ENCODE peak calls at places on chromosomes 3 and 15, in ten cellular contexts. I, Y, Q, P, T, V, B, Z, J and L are unnamed samples.

GRCh38 chr3:169008772-169009358 is 654.6 kb downstream of the MECOM start:
- DNase-seq in I (no peak), J (no peak), V (no peak), Q (no peak), P (no peak), B (no peak), Z (no peak), Y (no peak), T (no peak), L (no peak)

GRCh38 chr3:159855599-159856495 is 132.8 kb upstream of the IL12A start:
- DNase-seq in J (no peak), Z (no peak), Y (no peak), I (no peak), T (no peak), V (no peak), Q (no peak), B (no peak), P (no peak), L (no peak)

GRCh38 chr3:54596087-54596486 is 331.8 kb downstream of the LRTM1 start:
- DNase-seq in Z (no peak), I (no peak), P (no peak), J (no peak), Q (no peak), V (no peak), B (no peak), Y (no peak), T (no peak), L (no peak)

GRCh38 chr15:83516935-83517334 is 69.8 kb downstream of the SH3GL3 start:
- DNase-seq in I (no peak), B (peak), J (no peak), Z (no peak), Y (no peak), V (no peak), Q (no peak), T (no peak), P (no peak), L (peak)

GRCh38 chr15:80701676-80702311 is 6.7 kb downstream of the ABHD17C start:
- DNase-seq in Y (no peak), P (no peak), B (no peak), I (no peak), Z (no peak), Q (no peak), V (no peak), J (peak), T (no peak), L (no peak)

GRCh38 chr3:127083778-127084355 is 101.0 kb downstream of the PLXNA1 start:
- DNase-seq in V (no peak), Y (peak), P (no peak), J (no peak), I (no peak), Z (no peak), T (no peak), B (no peak), Q (no peak), L (no peak)

GRCh38 chr3:147007736-147008245 is 398.6 kb downstream of the ZIC4 start:
- DNase-seq in V (no peak), Q (no peak), T (no peak), Z (no peak), I (no peak), J (no peak), B (no peak), P (no peak), Y (no peak), L (no peak)

GRCh38 chr3:176988795-176989194 is 208.5 kb downstream of the TBL1XR1 start:
- DNase-seq in P (no peak), B (no peak), Q (no peak), T (no peak), Y (no peak), Z (no peak), I (no peak), J (no peak), V (peak), L (no peak)

GRCh38 chr3:123039178-123039577 is 11.6 kb upstream of the SEMA5B start:
- DNase-seq in T (no peak), P (no peak), Q (no peak), V (no peak), Y (no peak), J (peak), I (no peak), Z (no peak), B (no peak), L (no peak)

GRCh38 chr15:78234515-78235040 is at the start of gene ACSBG1:
- DNase-seq in Y (no peak), Z (no peak), Q (no peak), P (no peak), J (no peak), V (no peak), B (no peak), I (no peak), T (peak), L (no peak)

GRCh38 chr3:73427018-73427750 is 197.6 kb downstream of the PDZRN3 start:
- DNase-seq in I (no peak), Y (no peak), B (no peak), Q (no peak), Z (no peak), V (no peak), P (no peak), J (no peak), T (no peak), L (no peak)

GRCh38 chr3:98536456-98537017 is 4.8 kb downstream of the GPR15 start:
- DNase-seq in T (no peak), Y (no peak), Z (no peak), V (no peak), I (no peak), P (no peak), J (no peak), B (no peak), Q (no peak), L (no peak)

GRCh38 chr3:159936541-159936940 is 52.1 kb upstream of the IL12A start:
- DNase-seq in V (no peak), B (peak), P (no peak), Q (no peak), Z (no peak), J (no peak), T (no peak), I (no peak), Y (no peak), L (no peak)

DNA sequence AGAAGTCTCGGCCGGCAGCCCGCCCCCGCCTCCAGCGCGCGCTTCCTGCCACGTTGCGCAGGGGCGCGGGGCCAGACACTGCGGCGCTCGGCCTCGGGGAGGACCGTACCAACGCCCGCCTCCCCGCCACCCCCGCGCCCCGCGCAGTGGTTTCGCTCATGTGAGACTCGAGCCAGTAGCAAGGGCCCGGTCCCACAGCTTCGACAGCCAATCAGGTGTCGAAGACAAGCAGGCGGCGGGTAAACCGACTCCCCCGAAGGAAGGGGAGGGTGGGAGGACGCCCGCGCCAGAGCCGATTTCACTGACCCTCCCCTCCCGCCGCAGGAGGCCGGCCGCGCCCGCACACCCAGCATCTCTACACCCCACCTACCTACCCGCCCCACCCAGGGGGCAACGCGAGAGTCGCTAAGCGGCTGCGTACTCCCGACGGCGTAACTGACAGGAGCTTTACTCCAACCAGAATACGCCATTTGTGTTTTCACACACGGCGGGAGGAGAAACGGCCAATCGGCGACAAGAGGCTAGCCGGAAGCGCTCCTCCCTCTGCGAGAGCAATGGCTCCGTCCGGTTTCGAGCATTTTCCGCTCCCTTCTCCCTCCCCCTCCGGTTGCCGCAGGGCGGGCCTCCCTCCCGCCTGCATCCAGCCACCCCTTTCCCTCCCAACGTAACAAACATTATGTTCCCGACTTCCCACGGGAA is 634 bp upstream of the SETD5 start:
- DNase-seq in Y (peak), I (peak), P (peak), T (peak), Q (peak), V (peak), J (peak), B (peak), Z (peak), L (peak)
- TF ChIP-seq POLR2A in Y (no peak), I (no peak), P (no peak), T (no peak), Q (no peak), V (peak), J (no peak), B (peak), Z (no peak), L (peak)

GRCh38 chr15:63600646-63601025 is 3.4 kb downstream of the FBXL22 start:
- DNase-seq in T (peak), P (peak), Y (peak), Q (peak), Z (peak), V (peak), J (peak), I (peak), B (peak), L (no peak)
- TF ChIP-seq POLR2A in T (peak), P (peak), Y (peak), Q (peak), Z (peak), V (peak), J (no peak), I (peak), B (peak), L (peak)

GRCh38 chr15:74203914-74204431 is 1.4 kb upstream of the STRA6 start:
- DNase-seq in V (no peak), Q (no peak), I (peak), P (no peak), J (no peak), B (peak), Y (no peak), T (no peak), Z (no peak), L (no peak)

GRCh38 chr15:74200394-74200793 is 2.2 kb downstream of the STRA6 start:
- DNase-seq in Y (no peak), Z (no peak), P (peak), J (no peak), V (no peak), T (peak), Q (peak), I (peak), B (peak), L (no peak)

GRCh38 chr15:74201656-74202420 is 749 bp downstream of the STRA6 start:
- DNase-seq in T (no peak), P (no peak), V (no peak), J (no peak), Y (no peak), B (no peak), Z (no peak), I (no peak), Q (no peak), L (no peak)

GRCh38 chr15:74200871-74201419 is 1.6 kb downstream of the STRA6 start:
- DNase-seq in Q (no peak), Y (no peak), B (peak), J (no peak), I (peak), Z (no peak), V (no peak), P (no peak), T (no peak), L (no peak)

GRCh38 chr15:74202461-74203401 is at the start of gene STRA6:
- DNase-seq in J (no peak), Q (no peak), B (no peak), T (no peak), Y (no peak), I (no peak), V (peak), P (no peak), Z (no peak), L (no peak)
- TF ChIP-seq POLR2A in J (no peak), Q (no peak), B (no peak), T (no peak), Y (no peak), I (no peak), V (no peak), P (no peak), Z (no peak), L (no peak)

GRCh38 chr3:141876381-141876890 is at the start of gene ATP1B3:
- DNase-seq in I (peak), Z (peak), B (peak), Q (peak), Y (peak), T (peak), V (peak), P (peak), J (peak), L (peak)
- TF ChIP-seq POLR2A in I (peak), Z (peak), B (peak), Q (peak), Y (peak), T (peak), V (peak), P (peak), J (no peak), L (peak)

GRCh38 chr15:39580630-39581500 is at the start of gene THBS1:
- DNase-seq in T (peak), Q (peak), Y (peak), V (peak), I (peak), Z (peak), P (peak), J (peak), B (peak), L (peak)
- TF ChIP-seq POLR2A in T (peak), Q (peak), Y (peak), V (no peak), I (peak), Z (peak), P (peak), J (no peak), B (peak), L (peak)

GRCh38 chr3:105459566-105460290 is 93.0 kb downstream of the ALCAM start:
- DNase-seq in V (no peak), Z (no peak), Y (no peak), Q (no peak), P (no peak), B (peak), J (no peak), T (no peak), I (no peak), L (no peak)

GRCh38 chr3:105456017-105456416 is 89.3 kb downstream of the ALCAM start:
- DNase-seq in V (no peak), T (no peak), P (no peak), Y (no peak), J (no peak), Z (no peak), I (no peak), B (no peak), Q (no peak), L (no peak)

DNA sequence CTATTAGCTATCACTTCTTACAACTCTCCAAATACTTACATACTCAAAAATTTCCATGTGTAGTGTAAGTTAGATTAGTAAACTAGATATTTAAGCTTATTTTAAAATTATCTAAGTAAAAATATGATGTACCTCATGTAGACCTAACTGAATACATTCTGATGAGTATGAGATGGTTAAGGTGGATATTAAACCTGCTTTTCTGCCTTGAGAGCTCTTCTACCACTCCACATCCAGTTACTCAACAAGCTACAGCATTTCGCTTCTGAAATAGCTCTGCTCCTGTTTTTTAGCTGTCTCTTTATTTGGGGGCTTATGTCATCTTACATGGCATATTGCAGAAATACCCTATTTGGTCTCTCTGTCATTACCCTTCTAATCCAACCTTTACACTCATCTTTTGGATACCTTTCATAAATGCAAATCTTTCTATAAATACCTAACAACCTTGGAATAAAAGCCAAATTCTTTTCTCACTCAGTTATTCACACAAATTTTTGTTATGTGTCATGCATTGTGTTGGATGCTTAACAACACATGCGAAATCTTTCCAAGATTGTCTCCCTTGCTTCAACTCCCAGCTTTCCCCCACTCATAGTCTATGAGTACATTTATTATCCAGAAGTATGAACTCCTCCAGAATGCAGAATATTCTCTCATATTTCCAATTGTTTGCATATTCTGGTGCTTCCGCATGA is 92.0 kb downstream of the ALCAM start:
- DNase-seq in Q (no peak), Y (no peak), B (peak), T (no peak), V (no peak), J (no peak), P (no peak), Z (no peak), I (no peak), L (no peak)
- TF ChIP-seq POLR2A in Q (no peak), Y (no peak), B (no peak), T (no peak), V (no peak), J (no peak), P (no peak), Z (no peak), I (no peak), L (no peak)